ENCODE peak calls at places on chromosomes 13 and 19, in ten cellular contexts. N is stomach, U is mesothelial cell of epicardium, O is cardiac muscle cell, H is adrenal gland, E is omental fat pad, D is neural progenitor cell, A is progenitor cell of endocrine pancreas, T is lower leg skin, K is GM06990. B is an unnamed sample.

GRCh38 chr13:23510979-23511735 is 59.1 kb upstream of the TNFRSF19 start:
- DNase-seq in D (peak), N (no peak), K (peak), O (peak), E (no peak), T (no peak), H (no peak), A (no peak), U (no peak), B (peak)

GRCh38 chr13:114119196-114119595 is 13.2 kb downstream of the RASA3 start:
- DNase-seq in A (no peak), H (no peak), K (no peak), U (no peak), O (peak), E (no peak), N (no peak), T (no peak), D (peak), B (no peak)

GRCh38 chr19:30165228-30165813 is 206.9 kb upstream of the ZNF536 start:
- DNase-seq in N (no peak), U (no peak), O (no peak), A (no peak), K (no peak), D (no peak), T (no peak), E (no peak), H (no peak), B (no peak)

GRCh38 chr13:67267136-67267535 is 37.0 kb upstream of the PCDH9 start:
- DNase-seq in D (no peak), E (no peak), A (no peak), O (peak), T (no peak), U (no peak), N (no peak), H (no peak), K (no peak), B (no peak)

GRCh38 chr19:996051-996838 is 4.0 kb upstream of the GRIN3B start:
- DNase-seq in E (no peak), D (peak), N (peak), T (no peak), K (peak), H (no peak), A (no peak), U (no peak), O (peak), B (peak)

GRCh38 chr13:45436332-45436731 is 18.2 kb upstream of the SLC25A30 start:
- DNase-seq in E (no peak), D (no peak), O (no peak), K (no peak), A (no peak), T (no peak), N (no peak), U (no peak), H (no peak), B (no peak)

GRCh38 chr13:63305641-63306133 is 1890.0 kb upstream of the PCDH20 start:
- DNase-seq in O (no peak), A (no peak), U (no peak), K (no peak), E (no peak), H (no peak), D (no peak), T (no peak), N (no peak), B (no peak)

GRCh38 chr19:27805848-27806247 is 1407.1 kb downstream of the UQCRFS1 start:
- DNase-seq in E (no peak), T (no peak), H (no peak), O (no peak), N (no peak), U (no peak), D (no peak), K (no peak), A (no peak), B (no peak)

GRCh38 chr13:62014299-62014698 is 598.6 kb upstream of the PCDH20 start:
- DNase-seq in H (no peak), U (no peak), K (no peak), D (no peak), O (peak), E (no peak), T (no peak), A (no peak), N (no peak), B (no peak)
- TF ChIP-seq CTCF in H (no peak), U (peak), K (no peak), D (peak), O (no peak), E (no peak), T (no peak), A (peak), N (no peak), B (no peak)

DNA sequence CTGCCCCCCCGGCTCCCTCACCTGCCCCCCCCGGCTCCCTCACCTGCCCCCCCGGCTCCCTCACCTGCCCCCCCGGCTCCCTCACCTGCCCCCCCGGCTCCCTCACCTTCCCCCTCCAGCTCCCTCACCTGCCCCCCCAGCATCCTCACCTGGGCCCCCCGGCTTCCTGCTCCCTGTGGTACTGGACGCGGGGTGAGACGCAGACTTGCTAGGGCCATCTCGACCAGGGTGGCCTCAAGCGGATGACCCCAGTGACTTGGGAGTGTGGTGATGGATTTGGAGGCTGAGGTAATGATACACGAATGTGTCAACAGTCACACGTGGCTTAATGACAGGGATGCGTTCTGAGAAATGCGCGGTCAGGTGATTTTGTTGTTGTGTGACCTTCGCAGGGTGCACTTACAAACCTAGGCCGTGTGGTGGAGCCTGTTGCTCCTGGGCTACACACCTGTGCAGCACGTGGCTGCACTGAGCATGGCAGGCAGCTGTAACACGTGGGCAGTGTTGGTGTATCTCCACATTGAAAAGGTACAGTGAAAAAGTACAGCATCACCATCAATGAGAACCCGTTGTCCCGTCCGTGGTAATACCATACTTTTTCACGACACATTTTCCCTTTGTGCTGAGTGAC is 197.8 kb downstream of the TEX29 start:
- DNase-seq in E (no peak), U (no peak), A (no peak), H (no peak), O (no peak), T (no peak), K (no peak), D (no peak), N (no peak), B (no peak)
- TF ChIP-seq CTCF in E (no peak), U (no peak), A (peak), H (no peak), O (no peak), T (no peak), K (no peak), D (no peak), N (no peak), B (no peak)

DNA sequence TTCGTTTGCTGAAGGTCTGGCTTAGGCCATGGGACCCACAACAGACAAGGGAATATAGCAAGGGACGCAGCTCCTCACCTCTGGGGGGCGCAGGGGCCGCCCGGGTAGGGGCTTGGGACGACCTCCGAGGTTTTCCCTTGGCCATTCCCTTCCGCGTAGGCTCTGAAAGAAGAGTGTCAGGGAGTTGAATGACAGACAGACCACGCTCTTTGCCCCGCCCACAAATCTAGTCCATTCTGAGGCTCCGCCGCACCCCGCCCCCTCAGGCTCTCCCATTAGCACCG is 11.4 kb upstream of the ZNF414 start:
- DNase-seq in T (no peak), H (no peak), N (no peak), U (no peak), D (no peak), O (no peak), K (no peak), E (no peak), A (no peak), B (no peak)
- TF ChIP-seq CTCF in T (no peak), H (no peak), N (no peak), U (peak), D (peak), O (peak), K (peak), E (no peak), A (peak), B (peak)

DNA sequence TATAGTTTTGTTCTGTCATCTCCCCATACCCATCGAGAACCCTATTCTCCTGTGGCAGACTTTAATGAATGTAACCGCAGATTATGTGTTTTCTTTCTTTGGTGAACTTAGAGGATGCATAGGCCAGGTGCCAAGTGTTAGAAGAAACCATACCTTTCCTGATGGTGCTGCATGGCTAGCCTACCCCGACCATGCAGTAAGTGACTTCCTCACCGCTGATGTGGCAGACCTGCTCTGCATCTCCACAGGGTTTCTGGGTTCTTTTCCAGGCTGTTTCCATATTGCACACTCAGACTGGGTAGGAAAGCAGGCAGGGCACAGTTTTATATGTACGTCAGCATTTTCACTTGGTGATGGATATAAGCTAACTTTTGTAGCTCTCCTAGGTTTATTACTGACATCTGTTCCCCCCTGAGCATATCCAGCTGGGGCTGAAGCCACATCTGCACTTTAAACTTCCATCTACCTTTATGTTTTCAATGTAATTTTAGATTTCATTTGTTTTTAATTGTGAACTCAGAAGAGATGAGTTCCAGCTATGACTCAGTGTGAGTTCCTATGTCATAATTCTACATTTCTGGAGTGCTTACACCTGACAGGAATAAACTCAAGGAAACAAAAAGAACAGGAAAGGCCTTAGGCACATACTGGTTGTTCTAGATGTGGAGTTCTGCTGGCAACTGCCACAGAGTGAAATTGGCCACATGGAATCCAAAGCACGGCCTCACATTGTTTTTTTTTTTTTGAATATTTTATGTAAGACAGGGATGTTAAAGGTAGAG is 42.4 kb downstream of the LRCH1 start:
- DNase-seq in O (peak), A (no peak), K (no peak), H (no peak), U (no peak), D (no peak), N (no peak), T (no peak), E (no peak), B (peak)
- TF ChIP-seq CTCF in O (no peak), A (no peak), K (no peak), H (no peak), U (no peak), D (no peak), N (no peak), T (no peak), E (no peak), B (no peak)

GRCh38 chr19:39554701-39555311 is 14.8 kb upstream of the EID2 start:
- DNase-seq in U (no peak), N (no peak), D (no peak), E (no peak), O (no peak), T (no peak), H (no peak), K (no peak), A (no peak), B (no peak)

GRCh38 chr19:39555883-39556282 is 15.9 kb upstream of the EID2 start:
- DNase-seq in K (no peak), U (no peak), H (no peak), T (no peak), D (no peak), O (no peak), N (no peak), E (no peak), A (no peak), B (peak)

GRCh38 chr19:39558623-39559117 is 18.7 kb upstream of the EID2 start:
- DNase-seq in D (no peak), U (no peak), K (no peak), N (no peak), A (no peak), T (no peak), E (no peak), O (no peak), H (no peak), B (peak)

GRCh38 chr19:39553082-39553652 is 13.2 kb upstream of the EID2 start:
- DNase-seq in E (no peak), O (no peak), K (no peak), U (no peak), T (no peak), D (no peak), N (no peak), A (no peak), H (no peak), B (no peak)

GRCh38 chr19:39557791-39558622 is 18.0 kb upstream of the EID2 start:
- DNase-seq in E (no peak), K (peak), H (no peak), U (no peak), T (no peak), D (no peak), N (no peak), A (no peak), O (peak), B (peak)
- TF ChIP-seq CTCF in E (no peak), K (no peak), H (no peak), U (no peak), T (no peak), D (no peak), N (no peak), A (no peak), O (no peak), B (no peak)